ENCODE peak calls at places on chromosomes 16 and 17, in nine cellular contexts. X is heart left ventricle, D is tibial artery, N is GM20000, R is adrenal gland, V is heart right ventricle, Y is thyroid gland, F is right lobe of liver, P is lower lobe of right lung. C is an unnamed sample.

GRCh38 chr16:75326333-75326732 is 74.9 kb upstream of the BCAR1 start:
- DNase-seq in Y (no peak), V (no peak), X (no peak), R (no peak), F (no peak), D (no peak), N (no peak), P (no peak), C (no peak)

GRCh38 chr17:60641810-60642220 is 35.8 kb upstream of the BCAS3 start:
- DNase-seq in R (peak; percentile 71), D (peak; percentile 42), X (peak; percentile 78), N (peak; percentile 38), V (peak; percentile 78), Y (peak; percentile 66), F (peak; percentile 65), P (no peak), C (peak; percentile 74)

GRCh38 chr17:17905036-17905320 is 67.2 kb downstream of the TOM1L2 start:
- DNase-seq in R (no peak), N (no peak), P (no peak), F (no peak), D (no peak), Y (no peak), V (no peak), X (no peak), C (no peak)

GRCh38 chr17:4235372-4236279 is 28.2 kb downstream of the ANKFY1 start:
- DNase-seq in R (no peak), D (no peak), X (no peak), N (no peak), F (peak; percentile 67), V (no peak), P (no peak), Y (no peak), C (no peak)

GRCh38 chr17:68011199-68011665 is 15.0 kb upstream of the C17orf58 start:
- DNase-seq in F (peak; percentile 69), N (peak; percentile 69), V (peak; percentile 46), D (peak; percentile 31), P (peak; percentile 72), X (peak; percentile 38), Y (peak; percentile 54), R (peak; percentile 52), C (no peak)

GRCh38 chr17:58837699-58838098 is 82.0 kb downstream of the PPM1E start:
- DNase-seq in X (no peak), N (no peak), D (no peak), F (no peak), V (no peak), Y (no peak), P (no peak), R (no peak), C (no peak)

GRCh38 chr16:87321336-87322107 is 4.3 kb upstream of the C16orf95 start:
- DNase-seq in X (no peak), Y (no peak), D (no peak), R (no peak), F (no peak), P (no peak), V (no peak), N (no peak), C (no peak)

GRCh38 chr17:72634621-72635020 is 457.9 kb downstream of the SLC39A11 start:
- DNase-seq in D (no peak), R (no peak), P (no peak), F (no peak), V (no peak), X (no peak), Y (no peak), N (no peak), C (no peak)

GRCh38 chr16:29757950-29758466 is 12.2 kb upstream of the C16orf54 start:
- DNase-seq in D (no peak), X (no peak), N (no peak), V (no peak), P (no peak), R (no peak), Y (peak; percentile 77), F (peak; percentile 76), C (no peak)

GRCh38 chr17:29593546-29594440 is 861 bp downstream of the ANKRD13B start:
- DNase-seq in R (no peak), P (peak; percentile 58), Y (no peak), X (peak; percentile 23), N (peak; percentile 46), D (no peak), V (peak; percentile 15), F (peak; percentile 50), C (no peak)

GRCh38 chr17:68378202-68379149 is 78.8 kb downstream of the WIPI1 start:
- DNase-seq in X (peak; percentile 89), Y (peak; percentile 64), P (peak; percentile 95), F (peak; percentile 98), V (peak; percentile 92), N (no peak), D (peak; percentile 98), R (peak; percentile 97), C (peak; percentile 94)

GRCh38 chr16:82855471-82855870 is 228.7 kb downstream of the CDH13 start:
- DNase-seq in V (no peak), D (no peak), R (no peak), Y (no peak), N (no peak), P (no peak), X (no peak), F (no peak), C (no peak)
- TF ChIP-seq CTCF in V (no peak), D (no peak), R (no peak), Y (no peak), N (no peak), P (no peak), X (no peak), F (no peak), C (no peak)

GRCh38 chr17:47941246-47941997 is at the start of gene PNPO:
- DNase-seq in X (peak; percentile 95), Y (peak; percentile 96), R (peak; percentile 98), P (peak; percentile 97), F (peak; percentile 97), V (peak; percentile 96), D (peak; percentile 97), N (peak; percentile 95), C (peak; percentile 98)

GRCh38 chr17:47935961-47936360 is 5.4 kb upstream of the PNPO start:
- DNase-seq in R (no peak), P (no peak), X (no peak), F (no peak), D (no peak), N (no peak), V (no peak), Y (no peak), C (no peak)

GRCh38 chr17:47941998-47942490 is 673 bp downstream of the PNPO start:
- DNase-seq in R (no peak), V (no peak), F (no peak), X (no peak), D (no peak), N (no peak), Y (no peak), P (no peak), C (no peak)

GRCh38 chr17:47934856-47935255 is 6.5 kb upstream of the PNPO start:
- DNase-seq in X (no peak), P (no peak), N (no peak), V (no peak), R (no peak), F (no peak), Y (no peak), D (no peak), C (no peak)

GRCh38 chr17:47937915-47938314 is 3.5 kb upstream of the PNPO start:
- DNase-seq in R (no peak), V (no peak), F (no peak), N (peak; percentile 45), D (no peak), P (no peak), X (no peak), Y (no peak), C (no peak)
- TF ChIP-seq CTCF in R (no peak), V (no peak), F (no peak), N (no peak), D (no peak), P (no peak), X (no peak), Y (no peak), C (no peak)

DNA sequence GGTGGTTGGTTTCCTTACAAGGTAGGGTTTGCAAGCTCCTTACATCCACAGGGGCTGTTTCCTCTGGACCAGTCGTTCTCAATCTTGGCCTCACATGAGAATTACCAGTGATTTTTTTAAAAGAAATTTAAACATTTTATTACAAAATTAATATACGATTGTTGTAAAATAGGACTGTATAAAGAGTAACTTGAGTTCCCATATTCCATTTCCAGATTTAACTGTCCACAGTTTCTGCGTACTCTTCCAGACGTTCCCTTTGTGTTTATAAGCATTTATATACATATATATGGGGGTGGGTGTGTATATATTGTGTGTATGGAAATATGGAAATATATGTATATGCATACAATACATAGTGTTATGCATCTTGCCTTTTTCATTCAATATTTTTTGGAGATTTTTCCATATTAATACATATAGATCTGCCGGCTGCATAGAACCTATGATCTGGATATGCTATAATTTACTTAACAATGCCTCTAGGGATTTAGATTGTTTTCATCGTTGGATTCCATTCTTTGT is 31.5 kb downstream of the HLF start:
- DNase-seq in D (no peak), N (no peak), X (no peak), F (no peak), Y (no peak), P (no peak), R (no peak), V (no peak), C (no peak)
- TF ChIP-seq CTCF in D (no peak), N (no peak), X (no peak), F (no peak), Y (no peak), P (no peak), R (no peak), V (no peak), C (no peak)

DNA sequence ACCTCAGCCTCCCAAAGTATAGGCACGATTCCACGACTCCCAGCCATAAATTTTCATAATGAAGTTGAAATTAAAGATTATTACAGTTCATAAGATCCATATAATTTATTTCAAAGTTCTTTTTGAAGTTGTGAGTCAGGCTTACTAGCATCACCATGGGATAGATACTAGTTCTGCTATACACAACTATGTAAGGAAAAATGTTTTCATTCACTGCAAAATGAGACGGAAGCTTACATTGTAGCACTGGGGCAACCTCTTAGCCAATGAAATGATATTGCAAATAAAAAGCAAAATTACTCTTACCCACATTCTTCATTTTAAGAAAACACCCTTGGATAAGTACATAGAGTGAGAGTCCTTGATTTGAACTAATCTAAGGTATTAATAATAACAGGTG is 18.8 kb upstream of the MARCHF10 start:
- DNase-seq in N (no peak), V (no peak), D (no peak), X (no peak), P (no peak), Y (no peak), F (no peak), R (no peak), C (no peak)
- TF ChIP-seq CTCF in N (no peak), V (no peak), D (no peak), X (no peak), P (no peak), Y (no peak), F (no peak), R (no peak), C (no peak)